ENCODE peak calls at places on chromosomes 11 and 22, in four cellular contexts. One of them, this sample, is unnamed.

GRCh38 chr22:45640941-45641621 is 30.6 kb upstream of the ATXN10 start:
- DNase-seq in K562: no peak
- DNase-seq in HepG2: no peak
- DNase-seq in GM12878: no peak
- DNase-seq in this sample: no peak

GRCh38 chr11:60767388-60767811 is 10.7 kb downstream of the MS4A15 start:
- DNase-seq in K562: peak
- DNase-seq in GM12878: no peak
- DNase-seq in HepG2: no peak
- DNase-seq in this sample: peak

GRCh38 chr22:49829044-49829719 is 1.5 kb upstream of the BRD1 start:
- DNase-seq in HepG2: no peak
- DNase-seq in K562: no peak
- DNase-seq in GM12878: no peak
- DNase-seq in this sample: no peak

GRCh38 chr11:116642481-116642880 is 130.3 kb downstream of the BUD13 start:
- DNase-seq in K562: no peak
- DNase-seq in HepG2: no peak
- DNase-seq in GM12878: no peak
- DNase-seq in this sample: no peak

GRCh38 chr11:133835258-133836075 is 9.8 kb downstream of the SPATA19 start:
- DNase-seq in HepG2: peak
- DNase-seq in GM12878: peak
- DNase-seq in K562: no peak
- DNase-seq in this sample: peak

GRCh38 chr11:66505276-66505816 is 5.1 kb upstream of the BBS1 start:
- DNase-seq in HepG2: no peak
- DNase-seq in K562: no peak
- DNase-seq in GM12878: no peak
- DNase-seq in this sample: no peak

GRCh38 chr22:45602824-45603301 is 68.8 kb upstream of the ATXN10 start:
- DNase-seq in GM12878: no peak
- DNase-seq in HepG2: peak
- DNase-seq in K562: peak
- DNase-seq in this sample: peak

GRCh38 chr11:114058026-114058706 is 1.3 kb upstream of the ZBTB16 start:
- DNase-seq in GM12878: no peak
- DNase-seq in HepG2: no peak
- DNase-seq in K562: no peak
- DNase-seq in this sample: peak

GRCh38 chr11:890794-891600 is 19.6 kb downstream of the CHID1 start:
- DNase-seq in HepG2: no peak
- DNase-seq in GM12878: no peak
- DNase-seq in K562: no peak
- DNase-seq in this sample: no peak

GRCh38 chr11:102869354-102869753 is 5.4 kb downstream of the MMP12 start:
- DNase-seq in GM12878: no peak
- DNase-seq in HepG2: no peak
- DNase-seq in K562: no peak
- DNase-seq in this sample: no peak

GRCh38 chr22:45709866-45710265 is 38.2 kb downstream of the ATXN10 start:
- DNase-seq in GM12878: no peak
- DNase-seq in K562: no peak
- DNase-seq in HepG2: no peak
- DNase-seq in this sample: no peak

DNA sequence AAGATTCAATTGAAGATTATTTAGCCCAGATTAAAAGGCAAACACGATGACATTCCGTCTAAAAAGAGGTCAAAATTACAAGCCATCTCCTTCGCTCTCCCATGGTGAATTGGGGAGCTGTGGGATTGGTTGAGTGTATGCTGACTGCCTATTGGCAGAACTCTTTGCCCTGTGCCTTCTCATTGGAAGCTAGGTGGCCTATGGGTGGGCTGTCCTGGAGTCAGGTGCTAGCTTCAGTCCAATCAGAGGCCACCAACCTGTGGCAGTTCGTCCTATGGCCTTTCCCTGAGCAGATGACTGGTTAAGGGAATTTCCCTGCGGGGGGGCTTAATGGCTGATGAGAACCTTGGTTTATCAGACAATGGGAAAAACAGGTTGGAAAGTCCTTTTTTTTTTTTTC is 3.2 kb upstream of the MTMR3 start:
- DNase-seq in GM12878: no peak
- DNase-seq in K562: peak
- DNase-seq in HepG2: no peak
- DNase-seq in this sample: peak
- TF ChIP-seq CBX5 in GM12878: no peak
- TF ChIP-seq CBX5 in K562: no peak
- TF ChIP-seq CBX5 in HepG2: no peak
- TF ChIP-seq CBX5 in this sample: no peak

GRCh38 chr11:8693555-8693954 is 11.0 kb downstream of the RPL27A start:
- DNase-seq in K562: no peak
- DNase-seq in GM12878: no peak
- DNase-seq in HepG2: no peak
- DNase-seq in this sample: no peak
- TF ChIP-seq CBX5 in K562: no peak
- TF ChIP-seq CBX5 in GM12878: no peak
- TF ChIP-seq CBX5 in HepG2: no peak
- TF ChIP-seq CBX5 in this sample: no peak

DNA sequence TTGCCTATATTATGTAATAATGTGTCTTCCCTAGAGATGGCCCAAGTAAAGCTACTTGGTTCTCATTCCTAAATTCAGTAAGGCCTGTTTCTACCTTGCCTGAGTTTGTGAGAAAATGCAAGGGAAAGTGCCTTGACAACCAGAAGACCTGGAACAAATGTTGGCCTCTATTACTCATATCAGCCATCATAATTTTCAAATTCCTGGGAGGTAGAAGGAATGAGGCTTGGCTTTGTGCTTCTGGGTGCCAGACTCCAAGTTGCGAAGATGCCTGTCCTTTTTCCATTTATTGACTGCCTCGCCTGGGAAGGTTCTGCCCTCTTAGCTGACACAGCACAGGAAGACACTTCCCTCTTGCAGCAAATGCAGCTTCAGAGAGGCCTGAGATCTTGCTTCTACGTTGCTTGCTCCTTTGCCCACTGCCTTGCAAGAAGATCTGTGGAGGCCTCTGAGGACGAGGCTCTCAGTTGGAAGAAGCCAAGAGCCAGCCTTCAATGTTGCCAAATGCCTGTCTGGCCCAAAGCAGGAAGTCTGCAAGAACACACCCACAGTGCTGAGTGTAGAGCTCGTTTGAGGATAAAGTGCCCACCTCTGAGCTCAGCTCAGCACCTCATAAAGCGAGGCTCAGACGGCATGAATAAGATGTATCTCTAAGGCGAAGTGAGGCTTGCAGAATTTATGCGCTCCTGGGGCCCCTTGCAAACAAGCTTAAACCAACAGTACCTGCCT is 120.1 kb downstream of the GALNT18 start:
- DNase-seq in GM12878: no peak
- DNase-seq in K562: no peak
- DNase-seq in HepG2: no peak
- DNase-seq in this sample: no peak
- TF ChIP-seq CBX5 in GM12878: no peak
- TF ChIP-seq CBX5 in K562: no peak
- TF ChIP-seq CBX5 in HepG2: no peak
- TF ChIP-seq CBX5 in this sample: no peak

GRCh38 chr22:21622624-21623401 is 7.0 kb downstream of the YDJC start:
- DNase-seq in K562: no peak
- DNase-seq in HepG2: no peak
- DNase-seq in GM12878: no peak
- DNase-seq in this sample: no peak

GRCh38 chr22:21623402-21623970 is 6.3 kb downstream of the YDJC start:
- DNase-seq in K562: no peak
- DNase-seq in GM12878: no peak
- DNase-seq in HepG2: no peak
- DNase-seq in this sample: no peak

GRCh38 chr22:21624880-21625791 is 4.7 kb downstream of the YDJC start:
- DNase-seq in HepG2: no peak
- DNase-seq in GM12878: no peak
- DNase-seq in K562: no peak
- DNase-seq in this sample: no peak

GRCh38 chr22:21626073-21626734 is 3.6 kb downstream of the YDJC start:
- DNase-seq in K562: no peak
- DNase-seq in GM12878: no peak
- DNase-seq in HepG2: no peak
- DNase-seq in this sample: no peak

DNA sequence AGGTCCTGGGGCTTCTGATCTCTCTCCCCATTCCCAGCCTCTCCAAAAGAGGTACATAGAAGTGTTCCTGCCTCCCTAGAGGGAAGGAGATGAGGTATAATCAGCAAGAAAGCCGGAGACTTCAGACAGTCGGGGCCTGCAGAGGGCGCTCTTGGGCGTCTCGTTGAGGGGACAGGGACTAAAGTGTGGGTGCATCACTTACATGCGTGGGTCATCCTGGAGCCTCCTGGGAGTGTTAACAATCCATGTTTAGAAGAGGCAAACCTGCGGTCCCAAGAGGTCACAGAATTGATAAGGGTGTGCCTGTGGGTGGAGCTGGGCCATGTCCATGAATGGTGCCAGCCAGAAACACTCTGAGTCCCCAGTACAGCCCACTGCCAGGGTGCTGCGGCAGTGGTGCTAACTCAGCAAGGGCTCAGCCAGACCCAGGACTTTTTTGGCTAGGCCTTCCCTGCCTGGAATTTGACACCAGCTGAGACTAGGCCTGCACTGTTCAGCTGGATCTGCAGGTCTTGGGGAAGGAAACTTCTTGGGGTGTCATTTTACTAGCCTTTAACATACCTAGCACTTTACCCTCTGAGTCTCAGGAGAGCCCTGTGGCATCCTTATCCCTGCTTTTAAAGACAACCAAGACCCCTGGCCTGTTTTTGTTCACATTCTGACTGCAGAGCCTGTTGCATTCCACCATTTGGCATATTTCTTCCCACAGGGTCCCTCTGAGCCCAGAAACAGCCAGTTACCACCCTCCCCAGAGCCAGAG is 5.5 kb downstream of the YDJC start:
- DNase-seq in K562: peak
- DNase-seq in HepG2: no peak
- DNase-seq in GM12878: no peak
- DNase-seq in this sample: no peak
- TF ChIP-seq CBX5 in K562: no peak
- TF ChIP-seq CBX5 in HepG2: no peak
- TF ChIP-seq CBX5 in GM12878: no peak
- TF ChIP-seq CBX5 in this sample: no peak

GRCh38 chr11:125063429-125064043 is 431 bp downstream of the SLC37A2 start:
- DNase-seq in HepG2: no peak
- DNase-seq in K562: no peak
- DNase-seq in GM12878: no peak
- DNase-seq in this sample: no peak
- TF ChIP-seq CBX5 in HepG2: no peak
- TF ChIP-seq CBX5 in K562: no peak
- TF ChIP-seq CBX5 in GM12878: no peak
- TF ChIP-seq CBX5 in this sample: no peak

GRCh38 chr11:35856756-35857155 is 87.1 kb upstream of the LDLRAD3 start:
- DNase-seq in GM12878: no peak
- DNase-seq in HepG2: no peak
- DNase-seq in K562: no peak
- DNase-seq in this sample: no peak
- TF ChIP-seq CBX5 in GM12878: no peak
- TF ChIP-seq CBX5 in HepG2: no peak
- TF ChIP-seq CBX5 in K562: no peak
- TF ChIP-seq CBX5 in this sample: no peak

GRCh38 chr11:118774032-118774431 is 16.9 kb downstream of the DDX6 start:
- DNase-seq in K562: no peak
- DNase-seq in GM12878: no peak
- DNase-seq in HepG2: no peak
- DNase-seq in this sample: no peak

GRCh38 chr11:118783724-118784495 is 7.1 kb downstream of the DDX6 start:
- DNase-seq in HepG2: no peak
- DNase-seq in GM12878: no peak
- DNase-seq in K562: no peak
- DNase-seq in this sample: no peak

DNA sequence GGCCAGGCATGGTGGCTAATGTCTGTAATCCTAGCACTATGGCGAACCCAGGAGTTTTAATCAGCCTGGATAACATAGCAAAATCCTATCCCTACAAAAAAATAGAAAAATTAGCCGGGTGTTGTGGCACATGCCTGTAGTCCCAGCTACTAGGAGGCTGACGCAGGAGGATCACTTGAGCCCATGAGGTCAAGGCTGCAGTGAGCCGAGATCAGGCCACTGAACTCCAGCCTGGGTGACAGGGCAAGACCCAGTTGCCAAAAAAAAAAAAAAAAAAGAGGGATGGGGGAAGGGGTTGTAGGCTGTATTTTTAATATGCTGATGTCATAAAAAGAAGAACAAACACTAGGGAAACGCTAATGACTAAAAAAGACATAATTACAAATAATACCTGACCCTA is 12.1 kb downstream of the DDX6 start:
- DNase-seq in GM12878: no peak
- DNase-seq in HepG2: no peak
- DNase-seq in K562: no peak
- DNase-seq in this sample: no peak
- TF ChIP-seq CBX5 in GM12878: no peak
- TF ChIP-seq CBX5 in HepG2: no peak
- TF ChIP-seq CBX5 in K562: no peak
- TF ChIP-seq CBX5 in this sample: no peak

GRCh38 chr11:128361451-128362020 is 225.8 kb downstream of the ETS1 start:
- DNase-seq in HepG2: no peak
- DNase-seq in K562: no peak
- DNase-seq in GM12878: no peak
- DNase-seq in this sample: no peak

GRCh38 chr11:128367573-128367972 is 219.8 kb downstream of the ETS1 start:
- DNase-seq in HepG2: no peak
- DNase-seq in GM12878: peak
- DNase-seq in K562: no peak
- DNase-seq in this sample: no peak

GRCh38 chr11:128359515-128359914 is 227.8 kb downstream of the ETS1 start:
- DNase-seq in HepG2: no peak
- DNase-seq in K562: no peak
- DNase-seq in GM12878: no peak
- DNase-seq in this sample: no peak

GRCh38 chr11:128365044-128365443 is 222.3 kb downstream of the ETS1 start:
- DNase-seq in K562: no peak
- DNase-seq in HepG2: peak
- DNase-seq in GM12878: no peak
- DNase-seq in this sample: no peak
- TF ChIP-seq CBX5 in K562: no peak
- TF ChIP-seq CBX5 in HepG2: no peak
- TF ChIP-seq CBX5 in GM12878: no peak
- TF ChIP-seq CBX5 in this sample: no peak

This sample was measured in H1.